ENCODE peak calls at places on chromosomes 13 and 19, in eight cellular contexts. F is tibial nerve, Z is OCI-LY7, Y is neuronal stem cell, P is stomach, J is H1, L is aorta, W is BE2C. C is an unnamed sample.

GRCh38 chr13:33174491-33174890 is 111.1 kb downstream of the STARD13 start:
- DNase-seq in W (no peak), F (no peak), J (no peak), P (no peak), L (no peak), Y (no peak), Z (no peak), C (no peak)

GRCh38 chr13:90803210-90803609 is 544.3 kb upstream of the MIR17HG start:
- DNase-seq in L (no peak), P (no peak), Y (no peak), F (no peak), W (no peak), J (no peak), Z (no peak), C (no peak)

GRCh38 chr19:41031926-41032325 is 40.8 kb downstream of the CYP2B6 start:
- DNase-seq in W (no peak), Z (no peak), J (no peak), F (no peak), Y (no peak), P (no peak), L (no peak), C (no peak)

GRCh38 chr13:57673197-57673596 is 41.7 kb downstream of the PCDH17 start:
- DNase-seq in Y (peak; percentile 31), W (no peak), L (no peak), P (no peak), J (no peak), F (no peak), Z (no peak), C (no peak)

GRCh38 chr13:21517576-21517975 is 58.5 kb upstream of the ZDHHC20 start:
- DNase-seq in Y (no peak), J (no peak), P (no peak), L (no peak), F (no peak), Z (no peak), W (no peak), C (no peak)

GRCh38 chr19:31633014-31633413 is 283.8 kb upstream of the TSHZ3 start:
- DNase-seq in J (no peak), Y (no peak), W (no peak), P (no peak), L (no peak), F (no peak), Z (no peak), C (no peak)

GRCh38 chr19:48350856-48351255 is 12.9 kb downstream of the TMEM143 start:
- DNase-seq in L (no peak), W (no peak), Z (no peak), Y (no peak), P (no peak), F (no peak), J (no peak), C (no peak)

GRCh38 chr13:87094646-87095045 is 576.5 kb upstream of the SLITRK5 start:
- DNase-seq in L (no peak), Y (no peak), W (no peak), F (no peak), P (no peak), J (no peak), Z (no peak), C (no peak)

GRCh38 chr19:13127051-13127450 is 9.0 kb downstream of the NACC1 start:
- DNase-seq in W (no peak), F (no peak), L (no peak), Z (no peak), Y (no peak), P (no peak), J (no peak), C (no peak)

GRCh38 chr19:11792942-11793341 is 5.4 kb upstream of the ZNF491 start:
- DNase-seq in L (no peak), Z (no peak), Y (no peak), J (no peak), W (no peak), P (no peak), F (no peak), C (no peak)

GRCh38 chr19:49165111-49165750 is 7.6 kb downstream of the TRPM4 start:
- DNase-seq in Y (no peak), Z (no peak), L (peak; percentile 77), W (no peak), P (peak; percentile 66), J (no peak), F (no peak), C (no peak)

GRCh38 chr19:31436121-31436776 is 87.0 kb upstream of the TSHZ3 start:
- DNase-seq in Y (no peak), J (no peak), F (no peak), L (no peak), W (no peak), P (no peak), Z (no peak), C (no peak)

GRCh38 chr13:34589581-34589980 is 352.5 kb upstream of the NBEA start:
- DNase-seq in F (no peak), Z (no peak), L (no peak), Y (no peak), P (no peak), J (no peak), W (no peak), C (no peak)

GRCh38 chr13:49300716-49301589 is 53.2 kb downstream of the CDADC1 start:
- DNase-seq in L (no peak), Y (peak; percentile 52), P (peak; percentile 41), F (peak; percentile 57), W (peak; percentile 62), Z (peak; percentile 90), J (no peak), C (peak; percentile 68)

GRCh38 chr13:103351035-103351828 is 285.0 kb upstream of the SLC10A2 start:
- DNase-seq in P (no peak), Z (no peak), J (peak; percentile 21), W (peak; percentile 19), Y (no peak), F (no peak), L (no peak), C (no peak)

GRCh38 chr19:46786236-46787039 is 2.0 kb downstream of the SLC1A5 start:
- DNase-seq in Z (peak; percentile 82), Y (peak; percentile 33), W (peak; percentile 91), P (peak; percentile 67), J (no peak), F (peak; percentile 77), L (peak; percentile 86), C (peak; percentile 70)

GRCh38 chr19:16801599-16801998 is 27.6 kb upstream of the SIN3B start:
- DNase-seq in W (no peak), F (no peak), J (no peak), Z (peak; percentile 33), P (no peak), L (no peak), Y (no peak), C (no peak)

GRCh38 chr19:10088949-10089554 is 2.9 kb downstream of the SHFL start:
- DNase-seq in P (no peak), W (no peak), L (no peak), J (no peak), Z (no peak), F (no peak), Y (no peak), C (no peak)

GRCh38 chr13:99648266-99648665 is 147.0 kb downstream of the TM9SF2 start:
- DNase-seq in F (no peak), Z (no peak), J (no peak), P (no peak), Y (no peak), L (no peak), W (no peak), C (no peak)

GRCh38 chr19:30319876-30320275 is 52.3 kb upstream of the ZNF536 start:
- DNase-seq in Y (no peak), Z (no peak), F (no peak), L (no peak), J (no peak), W (no peak), P (no peak), C (no peak)

DNA sequence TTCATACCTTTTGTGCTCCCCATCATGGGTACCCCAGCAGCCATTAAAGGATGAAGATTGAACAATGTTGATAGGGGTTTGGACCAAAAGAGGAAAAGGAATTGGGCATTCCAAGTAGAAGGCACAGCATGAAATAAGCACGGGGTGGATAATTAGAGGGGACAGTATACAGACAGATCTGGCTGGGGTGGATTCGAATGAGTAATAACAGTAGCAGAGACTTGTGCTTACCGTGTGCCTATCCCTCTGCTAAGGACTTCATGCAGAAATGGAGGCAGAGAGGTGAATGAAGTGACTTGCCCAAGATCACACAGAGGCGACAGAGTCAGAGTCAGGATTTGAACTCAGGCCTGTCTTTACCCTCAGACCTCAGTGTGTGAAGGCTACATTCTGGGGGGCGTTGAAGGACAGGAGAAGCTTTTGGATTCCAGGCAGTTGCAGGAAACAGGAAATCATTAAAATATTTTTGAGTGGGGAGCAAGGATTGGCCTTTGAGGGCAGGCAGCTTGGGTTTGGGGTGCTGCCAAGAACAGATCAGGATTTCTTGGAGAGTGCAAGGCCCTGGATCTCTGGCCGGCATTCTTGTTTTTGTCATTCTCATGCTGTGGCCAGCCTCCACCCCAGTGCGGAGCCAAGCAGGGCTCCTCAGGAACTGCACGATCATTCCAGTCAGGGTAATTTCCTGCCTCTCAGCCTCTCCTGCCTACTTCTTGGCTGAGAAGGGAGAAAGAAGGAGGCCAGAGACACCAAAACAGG is 18.7 kb downstream of the PAF1 start:
- DNase-seq in Y (no peak), P (peak; percentile 52), Z (no peak), W (no peak), F (peak; percentile 87), L (peak; percentile 86), J (no peak), C (peak; percentile 87)
- H3K36me3 ChIP-seq in Y (peaks cover 87% of the 10 kb centered on the region), P (peaks cover 36% of the 10 kb centered on the region), Z (peaks cover 74% of the 10 kb centered on the region), W (peaks cover 63% of the 10 kb centered on the region), F (peaks cover 20% of the 10 kb centered on the region), L (no peaks in the 10 kb centered on the region), J (peaks cover 50% of the 10 kb centered on the region), C (no peaks in the 10 kb centered on the region)

GRCh38 chr13:79393564-79394249 is 12.3 kb downstream of the RBM26 start:
- DNase-seq in Z (peak; percentile 72), W (peak; percentile 50), P (peak; percentile 80), L (no peak), F (peak; percentile 14), Y (no peak), J (no peak), C (no peak)
- H3K4me1 ChIP-seq in Z (peaks cover 47% of the 10 kb centered on the region), W (peaks cover 15% of the 10 kb centered on the region), P (peaks cover 34% of the 10 kb centered on the region), L (no peaks in the 10 kb centered on the region), F (peaks cover 36% of the 10 kb centered on the region), Y (peaks cover 10% of the 10 kb centered on the region), J (no peaks in the 10 kb centered on the region), C (no peaks in the 10 kb centered on the region)

DNA sequence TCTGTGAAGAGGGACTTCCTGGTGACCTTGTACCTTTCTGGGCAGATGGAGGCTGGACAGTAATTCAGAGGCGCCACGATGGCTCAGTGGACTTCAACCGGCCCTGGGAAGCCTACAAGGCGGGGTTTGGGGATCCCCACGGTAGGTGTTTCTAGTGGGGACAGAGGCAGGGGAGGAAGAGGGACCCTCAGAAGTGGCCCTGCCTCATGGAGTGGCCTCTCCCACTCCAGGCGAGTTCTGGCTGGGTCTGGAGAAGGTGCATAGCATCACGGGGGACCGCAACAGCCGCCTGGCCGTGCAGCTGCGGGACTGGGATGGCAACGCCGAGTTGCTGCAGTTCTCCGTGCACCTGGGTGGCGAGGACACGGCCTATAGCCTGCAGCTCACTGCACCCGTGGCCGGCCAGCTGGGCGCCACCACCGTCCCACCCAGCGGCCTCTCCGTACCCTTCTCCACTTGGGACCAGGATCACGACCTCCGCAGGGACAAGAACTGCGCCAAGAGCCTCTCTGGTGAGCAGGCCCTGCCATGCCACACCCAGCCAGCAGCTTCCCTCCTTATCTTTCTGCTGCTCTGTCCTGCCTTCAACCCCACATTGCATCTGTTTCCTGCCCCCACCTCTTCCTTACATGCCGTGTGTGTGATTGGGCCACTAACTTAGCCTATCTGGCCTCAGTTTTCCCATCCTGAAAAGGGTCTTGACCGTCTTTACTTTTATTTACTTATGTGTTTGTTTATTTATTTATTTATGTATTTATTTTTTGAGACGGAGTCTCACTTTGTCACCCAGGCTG is 7.3 kb downstream of the ANGPTL4 start:
- DNase-seq in Y (no peak), F (no peak), Z (no peak), P (peak; percentile 55), J (no peak), L (no peak), W (no peak), C (no peak)
- H3K36me3 ChIP-seq in Y (peaks cover 11% of the 10 kb centered on the region), F (no peaks in the 10 kb centered on the region), Z (no peaks in the 10 kb centered on the region), P (no peaks in the 10 kb centered on the region), J (no peaks in the 10 kb centered on the region), L (no peaks in the 10 kb centered on the region), W (no peaks in the 10 kb centered on the region), C (no peaks in the 10 kb centered on the region)

GRCh38 chr13:51303882-51304281 is 35.6 kb upstream of the SERPINE3 start:
- DNase-seq in Y (no peak), F (no peak), P (no peak), J (no peak), W (no peak), Z (no peak), L (no peak), C (no peak)
- H3K4me1 ChIP-seq in Y (peaks cover 4% of the 10 kb centered on the region), F (no peaks in the 10 kb centered on the region), P (no peaks in the 10 kb centered on the region), J (peaks cover 11% of the 10 kb centered on the region), W (no peaks in the 10 kb centered on the region), Z (no peaks in the 10 kb centered on the region), L (no peaks in the 10 kb centered on the region), C (no peaks in the 10 kb centered on the region)

C was measured in uterus.